ENCODE peak calls at places on chromosomes 16 and 17, in eight cellular contexts. N, H, E, V, X, W, Z and M are unnamed samples.
A peak's percentile ranks its signal among the peaks of the same experiment; 100 is the strongest.

GRCh38 chr17:7445011-7445927 is at the start of gene CHRNB1:
- DNase-seq in X (peak; percentile 93), E (peak; percentile 88), V (peak; percentile 70), W (no peak), N (peak; percentile 85), Z (no peak), H (no peak), M (peak; percentile 81)

GRCh38 chr17:47077576-47077975 is 98.5 kb upstream of the RPRML start:
- DNase-seq in W (no peak), H (no peak), V (peak; percentile 56), X (no peak), N (no peak), Z (no peak), E (no peak), M (no peak)

GRCh38 chr16:89080251-89080853 is 13.3 kb upstream of the ACSF3 start:
- DNase-seq in H (no peak), X (no peak), W (no peak), N (no peak), E (no peak), Z (no peak), V (no peak), M (peak; percentile 64)

GRCh38 chr16:526181-527014 is 1.1 kb upstream of the CAPN15 start:
- DNase-seq in Z (no peak), H (no peak), X (peak; percentile 92), N (peak; percentile 39), W (no peak), E (peak; percentile 87), V (peak; percentile 51), M (peak; percentile 52)

GRCh38 chr17:43661699-43662431 is at the start of gene MEOX1:
- DNase-seq in E (peak; percentile 47), W (no peak), Z (no peak), H (no peak), V (peak; percentile 63), X (peak; percentile 60), N (peak; percentile 73), M (no peak)

GRCh38 chr17:44005865-44006580 is 1.6 kb downstream of the NAGS start:
- DNase-seq in E (peak; percentile 75), Z (peak; percentile 27), V (no peak), W (peak; percentile 20), N (no peak), X (peak; percentile 35), H (no peak), M (peak; percentile 88)

GRCh38 chr16:1887711-1888354 is 15.9 kb upstream of the MEIOB start:
- DNase-seq in X (no peak), E (no peak), W (no peak), H (no peak), V (no peak), Z (no peak), N (no peak), M (peak; percentile 56)

GRCh38 chr17:6138761-6139446 is 68.7 kb downstream of the WSCD1 start:
- DNase-seq in E (peak; percentile 47), W (no peak), Z (no peak), X (no peak), V (no peak), N (no peak), H (no peak), M (no peak)

GRCh38 chr16:82609140-82609539 is 17.6 kb upstream of the CDH13 start:
- DNase-seq in X (peak; percentile 61), Z (no peak), E (no peak), V (no peak), N (peak; percentile 21), H (no peak), W (no peak), M (no peak)

GRCh38 chr17:79747508-79748295 is 17.0 kb downstream of the ENPP7 start:
- DNase-seq in E (peak; percentile 20), X (peak; percentile 34), W (no peak), N (no peak), H (no peak), V (no peak), Z (no peak), M (no peak)

GRCh38 chr17:27155866-27156265 is 138.0 kb upstream of the WSB1 start:
- DNase-seq in X (no peak), W (no peak), Z (no peak), N (peak; percentile 1), V (no peak), E (no peak), H (no peak), M (no peak)

GRCh38 chr17:76812248-76812647 is 56.0 kb upstream of the MGAT5B start:
- DNase-seq in V (peak; percentile 35), H (no peak), X (no peak), N (no peak), W (no peak), E (peak; percentile 34), Z (no peak), M (no peak)

GRCh38 chr17:73546770-73547345 is 97.4 kb downstream of the SDK2 start:
- DNase-seq in N (peak; percentile 74), W (no peak), E (peak; percentile 75), H (no peak), Z (peak; percentile 6), V (no peak), X (no peak), M (peak; percentile 89)

GRCh38 chr17:67055041-67055443 is 10.7 kb downstream of the CACNG1 start:
- DNase-seq in W (no peak), V (no peak), N (no peak), E (no peak), Z (no peak), H (no peak), X (no peak), M (no peak)

GRCh38 chr17:67051837-67052236 is 7.5 kb downstream of the CACNG1 start:
- DNase-seq in X (no peak), Z (no peak), W (no peak), N (no peak), H (no peak), V (no peak), E (no peak), M (no peak)

GRCh38 chr16:85986931-85987749 is 88.2 kb downstream of the IRF8 start:
- DNase-seq in W (peak; percentile 32), X (peak; percentile 59), Z (peak; percentile 43), N (no peak), E (no peak), H (no peak), V (no peak), M (no peak)

GRCh38 chr17:41001795-41002194 is 2.1 kb upstream of the KRTAP3-2 start:
- DNase-seq in H (no peak), X (no peak), W (no peak), E (no peak), V (no peak), N (no peak), Z (no peak), M (no peak)

GRCh38 chr17:6454495-6455320 is 10.5 kb downstream of the PIMREG start:
- DNase-seq in X (no peak), H (no peak), N (no peak), W (no peak), E (peak; percentile 28), V (no peak), Z (no peak), M (no peak)

GRCh38 chr16:8375208-8375607 is 215.1 kb downstream of the TMEM114 start:
- DNase-seq in E (no peak), N (no peak), Z (no peak), X (no peak), H (no peak), V (no peak), W (no peak), M (no peak)

GRCh38 chr16:4115209-4115940 is 867 bp downstream of the ADCY9 start:
- DNase-seq in E (peak; percentile 66), H (peak; percentile 14), N (peak; percentile 86), Z (peak; percentile 40), W (peak; percentile 22), X (peak; percentile 81), V (no peak), M (peak; percentile 49)

GRCh38 chr17:77543779-77544178 is 403.0 kb downstream of the SEC14L1 start:
- DNase-seq in X (no peak), E (no peak), V (no peak), N (no peak), W (no peak), H (no peak), Z (no peak), M (peak; percentile 13)

GRCh38 chr17:72411124-72411563 is 290.3 kb downstream of the SOX9 start:
- DNase-seq in Z (no peak), E (no peak), N (no peak), W (no peak), X (no peak), H (no peak), V (peak; percentile 97), M (no peak)

GRCh38 chr16:53052519-53053501 is at the start of gene CHD9NB:
- DNase-seq in Z (no peak), X (no peak), E (peak; percentile 49), V (peak; percentile 87), N (peak; percentile 87), H (no peak), W (no peak), M (no peak)

GRCh38 chr17:61833536-61834203 is 29.7 kb downstream of the BRIP1 start:
- DNase-seq in X (no peak), W (no peak), Z (no peak), N (peak; percentile 57), H (no peak), V (peak; percentile 90), E (peak; percentile 86), M (no peak)

GRCh38 chr17:17146791-17147406 is 59.2 kb downstream of the PLD6 start:
- DNase-seq in H (no peak), Z (no peak), E (peak; percentile 75), W (no peak), X (no peak), N (no peak), V (no peak), M (no peak)